ENCODE peak calls at places on chromosomes 4 and X, in ten cellular contexts. X, A, T, D, I, P, B, U, F and N are unnamed samples.

GRCh38 chr4:10584042-10584441 is 100.5 kb downstream of the CLNK start:
- DNase-seq in X (peak), A (no peak), T (no peak), D (no peak), I (no peak), P (peak), B (peak), U (no peak), F (peak), N (no peak)

GRCh38 chr4:109690690-109691410 is 12.4 kb downstream of the CASP6 start:
- DNase-seq in X (no peak), A (peak), T (no peak), D (no peak), I (no peak), P (no peak), B (no peak), U (no peak), F (no peak), N (no peak)

GRCh38 chr4:140152015-140152703 is 1.8 kb downstream of the MAML3 start:
- DNase-seq in X (no peak), A (peak), T (peak), D (peak), I (peak), P (peak), B (no peak), U (peak), F (no peak), N (peak)

GRCh38 chr4:168587326-168588125 is 90.7 kb downstream of the PALLD start:
- DNase-seq in X (peak), A (no peak), T (no peak), D (no peak), I (no peak), P (peak), B (peak), U (no peak), F (peak), N (no peak)

GRCh38 chr4:86557526-86557925 is 36.6 kb upstream of the PTPN13 start:
- DNase-seq in X (no peak), A (no peak), T (no peak), D (no peak), I (no peak), P (peak), B (no peak), U (no peak), F (no peak), N (no peak)

GRCh38 chr4:1249731-1250526 is 999 bp upstream of the CTBP1 start:
- DNase-seq in X (no peak), A (peak), T (no peak), D (no peak), I (peak), P (peak), B (peak), U (peak), F (no peak), N (peak)

GRCh38 chr4:87819281-87819919 is 13.4 kb upstream of the MEPE start:
- DNase-seq in X (peak), A (no peak), T (no peak), D (no peak), I (no peak), P (peak), B (peak), U (no peak), F (no peak), N (no peak)

GRCh38 chr4:6771229-6771671 is 11.3 kb upstream of the KIAA0232 start:
- DNase-seq in X (peak), A (no peak), T (no peak), D (no peak), I (no peak), P (no peak), B (no peak), U (no peak), F (no peak), N (no peak)

GRCh38 chrX:106726485-106727437 is at the start of gene RNF128:
- DNase-seq in X (peak), A (peak), T (peak), D (peak), I (peak), P (peak), B (peak), U (no peak), F (no peak), N (no peak)